ENCODE peak calls at places on chromosomes 2 and 18, in six cellular contexts. K is Right ventricle myocardium superior; Y is astrocyte; T is CD8-positive, alpha-beta memory T cell; X is MCF 10A; D is NT2/D1. L is an unnamed sample.

GRCh38 chr2:146317959-146318358 is 1526.9 kb upstream of the ACVR2A start:
- DNase-seq in X (peak; percentile 60), D (no peak), T (no peak), K (no peak), Y (peak; percentile 64), L (no peak)

GRCh38 chr2:237702439-237703397 is 75.3 kb downstream of the LRRFIP1 start:
- DNase-seq in X (peak; percentile 36), Y (peak; percentile 85), D (no peak), K (peak; percentile 78), T (no peak), L (no peak)

GRCh38 chr2:113167962-113168340 is 5.8 kb upstream of the PSD4 start:
- DNase-seq in Y (no peak), D (no peak), K (no peak), T (no peak), X (no peak), L (no peak)

GRCh38 chr2:121617042-121617599 is 32.1 kb downstream of the CLASP1 start:
- DNase-seq in Y (no peak), X (no peak), D (no peak), T (no peak), K (no peak), L (no peak)

GRCh38 chr2:189253841-189254240 is 74.3 kb upstream of the COL5A2 start:
- DNase-seq in X (no peak), T (no peak), K (no peak), D (no peak), Y (peak; percentile 61), L (no peak)

GRCh38 chr2:33160217-33160616 is 213.5 kb downstream of the LTBP1 start:
- DNase-seq in D (no peak), Y (peak; percentile 91), T (no peak), X (no peak), K (no peak), L (no peak)

GRCh38 chr2:23376075-23376474 is 8.9 kb upstream of the KLHL29 start:
- DNase-seq in D (no peak), X (no peak), Y (no peak), T (no peak), K (no peak), L (no peak)

GRCh38 chr2:130740671-130741070 is 11.8 kb downstream of the GPR148 start:
- DNase-seq in Y (no peak), D (no peak), K (no peak), T (no peak), X (no peak), L (no peak)

GRCh38 chr2:71892132-71892730 is 255.4 kb downstream of the CYP26B1 start:
- DNase-seq in T (no peak), D (no peak), K (no peak), X (no peak), Y (no peak), L (no peak)

GRCh38 chr2:24628746-24629145 is 137.7 kb downstream of the NCOA1 start:
- DNase-seq in Y (no peak), X (no peak), D (no peak), T (no peak), K (no peak), L (no peak)

GRCh38 chr2:65349863-65350262 is 82.5 kb downstream of the SPRED2 start:
- DNase-seq in X (peak; percentile 70), T (no peak), K (peak; percentile 80), Y (peak; percentile 73), D (no peak), L (no peak)

GRCh38 chr18:66640431-66640830 is 36.5 kb upstream of the CDH19 start:
- DNase-seq in X (peak; percentile 49), T (no peak), K (peak; percentile 52), Y (peak; percentile 4), D (no peak), L (no peak)

GRCh38 chr2:224284134-224284946 is 117.6 kb downstream of the FAM124B start:
- DNase-seq in K (no peak), Y (no peak), X (peak; percentile 65), T (no peak), D (peak; percentile 38), L (peak; percentile 30)

L was measured in neuronal stem cell.